ENCODE peak calls at places on chromosomes 2 and 18, in six cellular contexts. G is transverse colon, T is K562, S is adrenal gland, K is IMR-90, V is lower leg skin. Y is an unnamed sample.

GRCh38 chr2:226691265-226691664 is 108.4 kb downstream of the IRS1 start:
- DNase-seq in G (no peak), T (no peak), S (no peak), K (no peak), V (no peak), Y (no peak)

GRCh38 chr2:77977486-77978063 is 455.4 kb upstream of the LRRTM4 start:
- DNase-seq in G (no peak), T (no peak), S (no peak), K (no peak), V (no peak), Y (no peak)

GRCh38 chr2:158786897-158787296 is 8.2 kb upstream of the DAPL1 start:
- DNase-seq in G (no peak), T (no peak), S (no peak), K (no peak), V (no peak), Y (no peak)

GRCh38 chr2:118496467-118496866 is 351.0 kb downstream of the EN1 start:
- DNase-seq in G (no peak), T (no peak), S (no peak), K (no peak), V (no peak), Y (no peak)

GRCh38 chr18:54217624-54218023 is 6.8 kb downstream of the MBD2 start:
- DNase-seq in G (no peak), T (no peak), S (no peak), K (no peak), V (no peak), Y (no peak)

GRCh38 chr2:200738590-200738989 is 73.1 kb upstream of the BZW1 start:
- DNase-seq in G (no peak), T (no peak), S (no peak), K (no peak), V (no peak), Y (no peak)

GRCh38 chr2:2669316-2669715 is 338.2 kb upstream of the MYT1L start:
- DNase-seq in G (no peak), T (no peak), S (no peak), K (no peak), V (no peak), Y (no peak)

GRCh38 chr2:61924895-61925663 is 19.6 kb downstream of the COMMD1 start:
- DNase-seq in G (no peak), T (no peak), S (no peak), K (no peak), V (no peak), Y (no peak)

GRCh38 chr2:9205963-9206948 is at the start of gene ASAP2:
- DNase-seq in G (peak), T (peak), S (peak), K (peak), V (no peak), Y (peak)

GRCh38 chr18:54607213-54607934 is 16.3 kb downstream of the DYNAP start:
- DNase-seq in G (peak), T (no peak), S (no peak), K (peak), V (no peak), Y (no peak)

GRCh38 chr2:45452866-45453265 is 158.2 kb downstream of the SRBD1 start:
- DNase-seq in G (no peak), T (no peak), S (no peak), K (peak), V (no peak), Y (peak)

GRCh38 chr2:20186078-20186854 is 38.7 kb downstream of the SDC1 start:
- DNase-seq in G (peak), T (peak), S (peak), K (peak), V (no peak), Y (no peak)

GRCh38 chr2:72024451-72025175 is 123.0 kb downstream of the CYP26B1 start:
- DNase-seq in G (no peak), T (no peak), S (peak), K (no peak), V (peak), Y (no peak)

GRCh38 chr2:9830685-9831410 is 12.4 kb upstream of the TAF1B start:
- DNase-seq in G (peak), T (no peak), S (no peak), K (no peak), V (no peak), Y (no peak)

GRCh38 chr2:160703648-160704585 is 210.3 kb upstream of the RBMS1 start:
- DNase-seq in G (peak), T (no peak), S (no peak), K (no peak), V (no peak), Y (no peak)

GRCh38 chr2:159650574-159650973 is 34.2 kb upstream of the BAZ2B start:
- DNase-seq in G (no peak), T (no peak), S (no peak), K (no peak), V (no peak), Y (no peak)

GRCh38 chr2:197269815-197270214 is 40.8 kb downstream of the ANKRD44 start:
- DNase-seq in G (no peak), T (no peak), S (no peak), K (no peak), V (no peak), Y (no peak)

GRCh38 chr2:74333175-74333574 is 10.0 kb downstream of the SLC4A5 start:
- DNase-seq in G (peak), T (no peak), S (no peak), K (peak), V (no peak), Y (no peak)

GRCh38 chr18:32549248-32549842 is 78.7 kb upstream of the GAREM1 start:
- DNase-seq in G (peak), T (peak), S (peak), K (peak), V (no peak), Y (peak)

GRCh38 chr2:144548532-144549191 is 28.7 kb upstream of the ZEB2 start:
- DNase-seq in G (no peak), T (no peak), S (no peak), K (no peak), V (no peak), Y (no peak)

GRCh38 chr2:102063360-102063947 is 71.7 kb downstream of the IL1R2 start:
- DNase-seq in G (peak), T (no peak), S (peak), K (peak), V (peak), Y (no peak)

GRCh38 chr2:176261136-176261535 is 8.1 kb upstream of the MTX2 start:
- DNase-seq in G (no peak), T (no peak), S (no peak), K (no peak), V (no peak), Y (no peak)

GRCh38 chr18:13464432-13465125 is 246.0 kb downstream of the LDLRAD4 start:
- DNase-seq in G (peak), T (peak), S (peak), K (no peak), V (no peak), Y (no peak)

DNA sequence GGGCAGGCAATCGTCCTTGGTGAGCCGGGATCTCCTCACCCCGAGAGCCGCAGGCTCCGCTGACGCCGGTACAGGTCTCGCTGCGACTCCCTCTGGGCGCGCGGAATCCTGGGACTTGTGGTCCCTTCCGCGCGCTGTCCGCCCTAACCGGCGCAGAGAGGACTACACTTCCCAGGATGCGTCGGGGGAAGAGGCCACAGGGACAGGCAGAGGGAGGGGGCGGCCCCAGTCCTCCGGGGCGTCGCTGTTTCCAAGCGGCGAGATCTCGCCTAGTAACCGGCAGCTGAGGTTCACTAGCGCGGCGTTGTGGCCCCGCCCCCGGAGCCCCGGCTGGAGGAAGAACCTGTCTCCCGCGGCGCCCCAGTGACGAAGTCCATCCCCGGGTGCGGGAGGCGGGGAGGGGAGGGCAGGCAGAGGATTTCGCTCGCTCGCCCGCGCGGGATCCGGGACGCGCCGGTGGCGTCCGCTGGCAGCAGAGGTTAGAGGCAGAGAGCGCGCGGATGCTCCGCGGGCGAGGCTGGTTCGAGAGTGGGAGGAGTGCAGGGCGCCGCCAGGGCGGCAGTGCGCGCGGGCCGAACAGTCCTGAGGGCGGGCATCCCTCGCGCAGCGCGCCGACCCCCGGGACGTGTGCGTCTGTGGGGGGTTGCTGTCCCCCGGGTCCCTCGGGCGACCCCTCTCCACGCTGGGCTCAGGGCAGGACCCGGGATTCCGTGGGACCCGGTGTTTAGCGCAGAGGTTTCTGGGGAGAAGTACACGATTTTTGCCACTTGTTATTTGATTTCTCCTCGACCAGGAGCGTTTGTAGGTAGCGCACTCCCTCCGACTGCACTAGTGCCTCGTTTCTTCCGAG is at the start of gene EML6:
- DNase-seq in G (peak), T (peak), S (peak), K (peak), V (peak), Y (peak)
- TF ChIP-seq POLR2A in G (peak), T (no peak), S (peak), K (peak), V (no peak), Y (peak)

GRCh38 chr2:169035887-169036286 is 4.8 kb upstream of the ABCB11 start:
- DNase-seq in G (no peak), T (no peak), S (no peak), K (no peak), V (no peak), Y (no peak)

GRCh38 chr2:169039702-169040101 is 8.6 kb upstream of the ABCB11 start:
- DNase-seq in G (no peak), T (no peak), S (no peak), K (no peak), V (no peak), Y (no peak)

GRCh38 chr2:169036717-169037450 is 5.8 kb upstream of the ABCB11 start:
- DNase-seq in G (no peak), T (no peak), S (no peak), K (no peak), V (no peak), Y (no peak)

GRCh38 chr2:169041594-169041993 is 10.5 kb upstream of the ABCB11 start:
- DNase-seq in G (no peak), T (no peak), S (no peak), K (no peak), V (no peak), Y (no peak)

DNA sequence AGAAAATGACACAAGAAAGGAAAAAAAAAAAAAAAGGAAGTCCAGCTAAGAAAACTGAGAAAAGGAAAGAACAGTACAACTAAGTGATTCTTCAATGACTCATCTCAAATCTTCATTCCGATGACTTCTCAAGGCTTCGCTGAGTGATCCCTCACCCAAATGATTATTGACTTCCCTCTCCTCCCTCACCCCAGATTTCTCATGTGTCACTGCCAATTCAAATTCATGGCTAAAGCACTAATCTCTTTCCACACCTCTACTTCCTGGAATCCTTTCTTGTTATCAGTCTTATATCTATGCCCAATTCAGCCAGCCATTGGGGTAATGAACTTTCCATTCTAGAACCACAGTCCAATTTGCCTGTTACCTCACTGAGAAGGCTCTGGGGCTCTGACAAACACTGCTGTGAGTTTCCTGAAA is 7.2 kb upstream of the ABCB11 start:
- DNase-seq in G (no peak), T (no peak), S (no peak), K (no peak), V (no peak), Y (no peak)
- TF ChIP-seq POLR2A in G (no peak), T (no peak), S (no peak), K (no peak), V (no peak), Y (no peak)

GRCh38 chr2:65430515-65431416 is 1.6 kb downstream of the SPRED2 start:
- DNase-seq in G (peak), T (peak), S (peak), K (peak), V (peak), Y (peak)
- TF ChIP-seq POLR2A in G (peak), T (peak), S (peak), K (no peak), V (no peak), Y (no peak)

GRCh38 chr2:120432976-120433815 is 87.3 kb downstream of the INHBB start:
- DNase-seq in G (no peak), T (no peak), S (no peak), K (no peak), V (no peak), Y (no peak)

GRCh38 chr2:120434909-120435308 is 89.0 kb downstream of the INHBB start:
- DNase-seq in G (no peak), T (no peak), S (no peak), K (no peak), V (no peak), Y (no peak)

GRCh38 chr2:120435671-120436459 is 89.9 kb downstream of the INHBB start:
- DNase-seq in G (no peak), T (no peak), S (peak), K (no peak), V (no peak), Y (no peak)

GRCh38 chr2:120433816-120434290 is 87.9 kb downstream of the INHBB start:
- DNase-seq in G (no peak), T (no peak), S (no peak), K (no peak), V (no peak), Y (no peak)

DNA sequence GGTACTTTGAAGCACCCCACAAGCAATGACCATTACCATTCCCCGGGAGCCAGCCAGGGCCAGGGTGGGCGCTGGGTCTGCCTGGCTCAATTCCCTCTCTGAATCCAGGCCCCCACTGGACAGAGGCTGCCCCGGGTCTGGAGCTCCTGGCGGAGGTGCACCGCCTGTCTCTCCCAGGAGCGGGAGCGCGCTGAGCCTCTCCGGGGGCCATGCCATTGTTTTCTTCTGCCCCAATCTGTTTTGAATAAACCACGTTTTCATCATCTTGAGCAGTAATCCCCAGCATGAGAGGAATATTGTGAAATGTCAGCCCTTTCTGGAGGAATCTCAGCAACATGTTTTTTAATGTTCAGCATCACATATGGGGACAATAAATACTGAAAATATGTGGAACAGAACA is 88.6 kb downstream of the INHBB start:
- DNase-seq in G (no peak), T (no peak), S (no peak), K (no peak), V (no peak), Y (no peak)
- TF ChIP-seq POLR2A in G (no peak), T (no peak), S (no peak), K (no peak), V (no peak), Y (no peak)

GRCh38 chr2:85734015-85734414 is 19.8 kb upstream of the ATOH8 start:
- DNase-seq in G (no peak), T (no peak), S (no peak), K (no peak), V (no peak), Y (no peak)

GRCh38 chr2:85732467-85733120 is 21.2 kb upstream of the ATOH8 start:
- DNase-seq in G (no peak), T (no peak), S (no peak), K (no peak), V (no peak), Y (no peak)

GRCh38 chr2:85734942-85735608 is 18.7 kb upstream of the ATOH8 start:
- DNase-seq in G (no peak), T (no peak), S (no peak), K (peak), V (no peak), Y (no peak)

GRCh38 chr2:85731606-85732005 is 22.2 kb upstream of the ATOH8 start:
- DNase-seq in G (no peak), T (no peak), S (no peak), K (no peak), V (no peak), Y (no peak)

DNA sequence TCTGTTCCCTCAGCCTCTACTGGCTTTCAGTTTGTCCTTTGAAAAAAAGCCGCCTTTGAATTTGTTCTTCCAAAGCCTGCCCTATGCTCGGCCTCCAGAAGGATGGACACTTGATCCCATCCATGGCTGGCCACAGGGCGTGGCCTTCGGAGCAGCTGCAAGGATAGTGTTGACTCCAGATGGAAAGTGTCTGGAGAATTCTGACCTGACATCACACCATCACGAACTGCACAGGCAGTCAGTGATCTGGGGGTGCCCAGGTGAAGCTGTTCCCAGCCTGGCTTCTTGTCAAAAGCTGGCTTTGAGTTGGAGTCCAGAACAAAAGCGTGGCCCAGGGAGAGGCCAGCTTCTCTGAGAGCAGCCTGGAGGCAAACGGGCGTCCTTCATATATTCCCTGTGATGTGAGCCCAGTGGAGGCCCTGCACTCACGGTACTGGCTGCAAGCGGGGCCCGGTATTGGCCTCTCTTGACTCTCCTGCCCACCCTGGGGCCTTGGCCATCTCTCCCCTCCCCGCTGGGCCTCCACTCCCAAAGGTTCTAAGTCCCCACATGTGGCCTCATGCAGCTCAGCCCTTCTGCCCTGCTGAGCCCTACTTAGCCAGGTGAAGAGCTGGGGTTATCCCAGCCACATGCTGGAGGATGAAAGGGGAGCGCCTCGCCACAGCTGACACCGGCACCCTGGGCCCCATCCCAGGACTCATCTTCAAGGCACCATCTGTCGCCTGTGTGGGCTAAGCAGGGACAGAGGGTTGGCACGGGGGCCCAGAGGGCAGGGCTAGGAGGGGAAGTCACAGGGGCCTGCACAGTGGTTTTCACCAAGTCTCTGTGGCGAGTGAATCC is 20.4 kb upstream of the ATOH8 start:
- DNase-seq in G (no peak), T (no peak), S (no peak), K (no peak), V (no peak), Y (no peak)
- TF ChIP-seq POLR2A in G (no peak), T (no peak), S (no peak), K (no peak), V (no peak), Y (no peak)

GRCh38 chr2:100416397-100416938 is 1.0 kb downstream of the CHST10 start:
- DNase-seq in G (no peak), T (no peak), S (no peak), K (no peak), V (no peak), Y (no peak)

GRCh38 chr2:100418563-100418962 is 1.1 kb upstream of the CHST10 start:
- DNase-seq in G (no peak), T (no peak), S (no peak), K (no peak), V (no peak), Y (no peak)

GRCh38 chr2:100417745-100418090 is 250 bp upstream of the CHST10 start:
- DNase-seq in G (no peak), T (no peak), S (no peak), K (no peak), V (no peak), Y (no peak)

GRCh38 chr2:100413586-100413985 is 3.9 kb downstream of the CHST10 start:
- DNase-seq in G (no peak), T (no peak), S (no peak), K (no peak), V (no peak), Y (no peak)

GRCh38 chr2:100416939-100417744 is at the start of gene CHST10:
- DNase-seq in G (peak), T (peak), S (peak), K (peak), V (no peak), Y (peak)
- TF ChIP-seq POLR2A in G (no peak), T (peak), S (peak), K (no peak), V (no peak), Y (no peak)

GRCh38 chr2:60710707-60711106 is 45.4 kb upstream of the PAPOLG start:
- DNase-seq in G (peak), T (no peak), S (peak), K (peak), V (peak), Y (no peak)
- TF ChIP-seq POLR2A in G (peak), T (no peak), S (no peak), K (no peak), V (no peak), Y (no peak)

DNA sequence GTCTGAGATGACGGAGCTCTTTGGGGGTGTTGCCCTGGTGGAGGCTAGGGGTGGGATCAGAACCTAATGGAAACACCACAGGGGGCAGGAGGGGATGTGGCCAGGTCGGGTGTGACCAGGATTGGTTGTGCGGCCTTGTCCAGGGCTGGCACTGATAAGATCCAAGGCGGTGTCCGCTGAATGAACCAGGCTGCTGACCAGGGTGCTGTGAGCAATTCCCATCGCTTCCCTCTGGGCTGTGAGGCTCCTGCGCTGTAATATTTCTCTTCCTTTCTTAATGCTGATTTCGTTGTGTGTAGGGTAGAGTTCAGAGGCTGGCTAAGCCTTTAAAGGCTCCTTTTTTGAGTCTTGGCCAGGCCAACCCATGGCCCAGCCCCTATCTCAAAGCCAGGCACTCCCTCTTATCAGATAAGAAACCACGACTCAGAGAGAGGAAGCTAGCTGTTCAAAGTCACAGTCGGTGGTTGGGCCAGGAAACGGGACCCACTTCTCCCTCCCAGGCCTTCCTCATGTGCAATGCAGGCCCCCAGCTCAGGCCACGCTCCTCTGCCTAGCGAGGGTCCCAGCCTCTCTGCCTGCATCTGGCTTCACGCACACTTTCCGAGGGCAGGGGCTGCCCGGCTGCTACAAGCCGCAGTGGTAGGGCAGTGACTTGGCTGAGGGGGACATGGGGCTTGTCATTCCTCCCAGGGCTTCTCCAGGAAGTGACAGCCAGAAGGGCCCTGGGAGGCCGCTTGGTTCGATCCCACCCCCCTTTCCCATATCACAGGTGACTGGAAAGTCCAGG is 26.0 kb upstream of the FOSL2 start:
- DNase-seq in G (peak), T (peak), S (peak), K (no peak), V (no peak), Y (no peak)
- TF ChIP-seq POLR2A in G (peak), T (peak), S (no peak), K (no peak), V (no peak), Y (no peak)

Y was measured in uterus.